ENCODE peak calls at places on chromosomes 2 and 18, in six cellular contexts. W, R, H, X, P and B are unnamed samples. For H3K79me1, the result is how much of the 10 kb centered on the place peaks cover.

GRCh38 chr2:191152841-191153240 is 2.0 kb upstream of the STAT4 start:
- DNase-seq in P (no peak), R (peak), X (peak), H (no peak), W (no peak), B (no peak)

GRCh38 chr2:205892141-205893064 is 193.6 kb downstream of the INO80D start:
- DNase-seq in W (no peak), R (peak), X (no peak), P (peak), H (no peak), B (no peak)

GRCh38 chr2:33236457-33236856 is 240.0 kb upstream of the RASGRP3 start:
- DNase-seq in P (no peak), R (peak), X (peak), H (no peak), W (no peak), B (no peak)

GRCh38 chr18:63832470-63832869 is 55.0 kb upstream of the SERPINB2 start:
- DNase-seq in P (no peak), H (no peak), R (peak), W (no peak), X (no peak), B (no peak)

GRCh38 chr2:64516651-64517510 is 7.2 kb upstream of the AFTPH start:
- DNase-seq in R (no peak), P (no peak), H (no peak), W (no peak), X (no peak), B (no peak)

GRCh38 chr2:180999274-180999964 is 19.0 kb downstream of the UBE2E3 start:
- DNase-seq in R (no peak), H (no peak), X (no peak), P (no peak), W (no peak), B (no peak)

GRCh38 chr2:161332568-161332967 is 24.3 kb downstream of the PSMD14 start:
- DNase-seq in H (no peak), W (no peak), P (no peak), X (no peak), R (no peak), B (no peak)

GRCh38 chr2:25086070-25086560 is 44.2 kb downstream of the EFR3B start:
- DNase-seq in X (no peak), R (no peak), P (no peak), H (no peak), W (no peak), B (no peak)

GRCh38 chr2:222714361-222715256 is 43.2 kb downstream of the MOGAT1 start:
- DNase-seq in P (no peak), H (no peak), R (no peak), W (no peak), X (peak), B (no peak)

GRCh38 chr2:225326969-225327368 is 72.5 kb upstream of the NYAP2 start:
- DNase-seq in W (peak), H (no peak), P (no peak), X (peak), R (no peak), B (peak)

GRCh38 chr2:23449413-23449812 is 64.4 kb downstream of the KLHL29 start:
- DNase-seq in W (no peak), P (no peak), X (no peak), R (no peak), H (no peak), B (no peak)

GRCh38 chr2:30238143-30238800 is 6.9 kb downstream of the LBH start:
- DNase-seq in X (peak), H (no peak), P (no peak), W (peak), R (no peak), B (peak)

GRCh38 chr2:182067393-182067792 is 81.7 kb downstream of the PPP1R1C start:
- DNase-seq in X (no peak), H (no peak), W (no peak), P (no peak), R (no peak), B (no peak)

GRCh38 chr2:16614314-16614860 is 51.2 kb downstream of the CYRIA start:
- DNase-seq in W (no peak), H (no peak), P (no peak), R (peak), X (peak), B (peak)

GRCh38 chr2:181686566-181687185 is 6.4 kb upstream of the NEUROD1 start:
- DNase-seq in P (no peak), R (no peak), H (no peak), X (no peak), W (no peak), B (no peak)

GRCh38 chr2:226743911-226744310 is 55.7 kb downstream of the IRS1 start:
- DNase-seq in R (no peak), P (no peak), X (no peak), H (no peak), W (no peak), B (no peak)

GRCh38 chr2:157355618-157356017 is 30.0 kb upstream of the ERMN start:
- DNase-seq in R (peak), H (no peak), P (no peak), W (no peak), X (peak), B (peak)

GRCh38 chr2:169221745-169222369 is 140.5 kb downstream of the LRP2 start:
- DNase-seq in P (no peak), H (no peak), X (peak), R (no peak), W (no peak), B (peak)

GRCh38 chr18:13452448-13452811 is 233.9 kb downstream of the LDLRAD4 start:
- DNase-seq in R (peak), W (peak), P (no peak), H (peak), X (peak), B (peak)

GRCh38 chr2:133605031-133605773 is 36.9 kb upstream of the NCKAP5 start:
- DNase-seq in W (no peak), P (no peak), X (peak), R (peak), H (no peak), B (no peak)

GRCh38 chr18:58569490-58569911 is 59.4 kb downstream of the ALPK2 start:
- DNase-seq in P (no peak), W (no peak), H (no peak), X (no peak), R (no peak), B (no peak)

GRCh38 chr2:85804026-85804425 is 50.2 kb downstream of the ATOH8 start:
- DNase-seq in P (no peak), W (no peak), H (no peak), R (no peak), X (no peak), B (no peak)

GRCh38 chr2:207165121-207166038 is at the start of gene KLF7:
- DNase-seq in W (peak), P (no peak), H (peak), X (no peak), R (peak), B (peak)

GRCh38 chr18:8501044-8501443 is 108.2 kb upstream of the RAB12 start:
- DNase-seq in H (no peak), W (no peak), X (no peak), R (no peak), P (no peak), B (no peak)

GRCh38 chr18:21074336-21075323 is 37.0 kb downstream of the ROCK1 start:
- DNase-seq in W (no peak), H (peak), R (no peak), X (no peak), P (no peak), B (peak)

GRCh38 chr2:79087785-79088364 is at the start of gene REG1B:
- DNase-seq in W (no peak), R (no peak), X (no peak), P (no peak), H (no peak), B (no peak)

GRCh38 chr18:28287146-28287545 is 110.2 kb upstream of the CDH2 start:
- DNase-seq in H (no peak), W (peak), R (no peak), X (no peak), P (no peak), B (peak)

GRCh38 chr2:79980816-79981215 is 323.7 kb downstream of the LRRTM1 start:
- DNase-seq in P (no peak), R (no peak), W (no peak), H (no peak), X (no peak), B (no peak)

GRCh38 chr2:237491515-237492118 is 4.6 kb downstream of the MLPH start:
- DNase-seq in R (no peak), P (no peak), W (no peak), X (no peak), H (no peak), B (no peak)

GRCh38 chr2:28952806-28953190 is 28.3 kb upstream of the TOGARAM2 start:
- DNase-seq in H (no peak), R (no peak), P (no peak), X (no peak), W (no peak), B (peak)

GRCh38 chr2:73232471-73233153 is 427 bp downstream of the PRADC1 start:
- DNase-seq in H (no peak), R (no peak), W (no peak), X (no peak), P (no peak), B (no peak)

GRCh38 chr18:40867452-40867851 is 1087.6 kb upstream of the PIK3C3 start:
- DNase-seq in H (peak), X (peak), R (peak), P (no peak), W (no peak), B (no peak)

GRCh38 chr2:51350100-51350499 is 318.2 kb upstream of the NRXN1 start:
- DNase-seq in W (no peak), X (peak), R (peak), P (no peak), H (no peak), B (no peak)

GRCh38 chr2:54531558-54531957 is 75.4 kb downstream of the SPTBN1 start:
- DNase-seq in W (no peak), R (peak), P (no peak), X (peak), H (peak), B (no peak)

GRCh38 chr18:46341989-46342525 is 237.9 kb downstream of the HAUS1 start:
- DNase-seq in P (no peak), H (no peak), X (no peak), R (no peak), W (no peak), B (no peak)

GRCh38 chr2:102418421-102418961 is 4.5 kb upstream of the IL18RAP start:
- DNase-seq in H (no peak), P (no peak), R (peak), W (no peak), X (peak), B (no peak)

GRCh38 chr2:32136097-32136496 is 29.6 kb upstream of the SLC30A6 start:
- DNase-seq in H (no peak), W (no peak), R (peak), X (peak), P (no peak), B (no peak)

GRCh38 chr2:39994151-39994550 is 215.1 kb upstream of the THUMPD2 start:
- DNase-seq in X (peak), W (no peak), P (no peak), H (no peak), R (peak), B (no peak)

GRCh38 chr2:167181134-167181533 is 292.9 kb downstream of the XIRP2 start:
- DNase-seq in X (no peak), H (no peak), R (peak), W (no peak), P (no peak), B (no peak)

DNA sequence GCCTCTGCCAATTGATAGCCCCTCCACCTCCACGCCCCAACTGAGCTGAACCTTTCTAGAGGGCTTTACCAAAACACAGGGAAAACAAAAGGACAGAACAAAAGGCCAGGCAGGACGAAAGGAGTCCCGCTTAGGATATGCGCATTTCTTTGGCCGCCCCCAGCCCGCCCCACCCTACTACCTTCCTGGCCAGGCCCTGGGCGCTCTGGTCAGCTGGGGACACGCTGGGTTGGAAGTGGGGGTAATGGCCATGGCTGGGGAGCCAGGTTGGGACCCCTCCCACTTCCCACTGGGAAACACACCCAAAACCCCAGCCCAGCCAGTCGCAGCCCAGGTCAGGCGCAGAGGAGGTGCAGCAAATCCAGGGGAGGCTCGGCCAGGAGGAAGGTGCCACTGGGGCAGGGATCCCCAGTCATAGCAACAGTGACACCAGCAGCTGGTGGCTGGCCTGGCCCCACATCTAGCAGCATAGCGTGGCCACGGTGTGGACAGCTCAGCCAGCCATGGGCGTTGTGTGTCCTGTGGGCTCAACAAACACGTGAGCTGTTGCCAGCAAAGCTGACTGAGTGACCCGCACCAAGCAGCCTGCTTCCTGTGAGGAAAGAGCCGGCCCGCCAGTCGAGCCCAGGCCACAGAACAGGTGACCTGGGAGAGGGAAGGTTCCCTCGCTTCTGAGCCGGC is 24.6 kb upstream of the B3GNT7 start:
- DNase-seq in H (peak), W (peak), X (no peak), R (no peak), P (no peak), B (peak)
- H4K8ac ChIP-seq in H (no peak), W (no peak), X (no peak), R (no peak), P (peak), B (no peak)

DNA sequence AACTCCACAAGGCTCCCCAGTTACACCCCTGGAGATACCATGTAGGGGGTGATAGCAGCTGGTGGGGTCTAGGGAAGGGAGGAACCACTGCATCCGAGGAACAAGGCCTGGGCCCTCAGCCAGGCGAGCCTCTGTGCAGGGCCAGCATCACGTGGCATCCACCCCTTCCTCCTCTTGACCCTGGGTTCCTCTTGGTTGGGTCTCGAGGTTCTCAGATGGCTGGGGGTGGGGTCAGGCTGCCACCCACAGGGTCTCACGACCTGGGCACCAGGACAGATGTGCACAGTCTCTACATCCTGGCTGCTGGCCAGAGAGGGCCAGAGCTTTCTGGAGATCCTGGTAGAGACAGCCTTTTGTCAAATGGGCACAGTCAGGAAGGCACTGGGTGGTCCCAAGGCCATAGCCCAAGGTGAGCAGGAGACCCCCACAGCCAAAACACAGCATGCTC is 10.4 kb downstream of the HS6ST1 start:
- DNase-seq in X (no peak), W (peak), R (no peak), H (no peak), P (no peak), B (no peak)
- H3K79me1 ChIP-seq in X (under half), W (under half), R (under half), H (under half), P (under half), B (half or more)

GRCh38 chr2:10780491-10780820 is 32.1 kb downstream of the PDIA6 start:
- DNase-seq in P (no peak), H (no peak), W (no peak), X (no peak), R (no peak), B (no peak)
- H4K8ac ChIP-seq in P (peak), H (no peak), W (no peak), X (no peak), R (no peak), B (no peak)

DNA sequence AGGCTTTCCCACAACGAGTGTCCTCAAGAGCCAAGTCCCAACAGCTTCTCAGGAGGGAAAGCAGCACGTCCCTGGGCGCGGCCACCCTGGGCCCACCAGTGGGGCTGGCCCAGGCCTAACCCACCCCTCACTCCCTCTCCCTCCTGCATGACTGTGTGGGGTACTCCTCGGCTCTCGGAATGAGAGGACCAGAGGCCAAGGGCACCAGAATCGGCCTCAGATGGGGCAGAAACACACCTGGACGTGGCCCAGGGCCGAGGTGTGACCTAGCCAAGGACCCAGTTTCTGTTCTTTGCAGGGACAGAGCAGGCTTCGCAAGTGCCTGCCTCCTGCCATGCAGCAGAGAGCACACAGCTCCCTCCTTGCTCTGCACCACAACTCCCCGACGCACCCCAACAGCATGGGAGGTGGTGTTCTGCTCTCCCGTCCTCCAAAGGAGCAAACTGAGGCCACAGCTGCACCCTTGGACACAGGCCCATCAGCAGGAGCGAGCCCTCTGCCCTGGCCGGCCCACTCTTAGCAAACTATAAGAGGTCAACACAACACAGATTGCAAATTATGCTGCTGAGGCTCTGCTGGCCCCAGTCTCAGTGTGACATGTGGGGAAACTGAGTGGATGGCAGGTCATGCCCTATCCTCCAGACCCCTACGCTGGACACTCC is 19.7 kb downstream of the HS6ST1 start:
- DNase-seq in R (no peak), P (no peak), X (no peak), W (no peak), H (no peak), B (no peak)
- H3K79me1 ChIP-seq in R (under half), P (under half), X (under half), W (under half), H (under half), B (half or more)

DNA sequence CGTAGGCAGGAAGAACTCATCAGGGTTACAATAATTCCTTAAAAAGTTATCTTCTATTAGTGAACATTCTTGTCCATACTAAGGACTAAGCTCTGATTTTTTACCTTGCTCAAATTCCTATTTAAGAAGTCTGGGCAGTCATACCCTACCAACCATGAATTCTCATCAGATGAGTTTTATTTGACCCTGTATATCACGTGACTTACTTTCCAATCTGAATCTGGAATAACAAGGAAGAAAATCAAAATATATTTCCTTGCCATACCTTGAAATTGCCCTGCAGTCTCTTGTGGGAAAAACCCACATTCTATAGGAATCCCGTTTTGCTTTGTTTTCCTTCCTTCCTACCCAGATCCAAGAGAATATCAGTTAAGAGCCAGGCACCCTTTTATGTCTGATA is 352.7 kb downstream of the AKAIN1 start:
- DNase-seq in P (no peak), H (no peak), X (no peak), W (no peak), R (no peak), B (no peak)
- H4K8ac ChIP-seq in P (no peak), H (no peak), X (no peak), W (no peak), R (no peak), B (no peak)

GRCh38 chr2:20218331-20219320 is 6.3 kb downstream of the SDC1 start:
- DNase-seq in P (no peak), R (no peak), H (no peak), W (no peak), X (no peak), B (no peak)
- H3K79me1 ChIP-seq in P (under half), R (under half), H (under half), W (under half), X (under half), B (under half)

DNA sequence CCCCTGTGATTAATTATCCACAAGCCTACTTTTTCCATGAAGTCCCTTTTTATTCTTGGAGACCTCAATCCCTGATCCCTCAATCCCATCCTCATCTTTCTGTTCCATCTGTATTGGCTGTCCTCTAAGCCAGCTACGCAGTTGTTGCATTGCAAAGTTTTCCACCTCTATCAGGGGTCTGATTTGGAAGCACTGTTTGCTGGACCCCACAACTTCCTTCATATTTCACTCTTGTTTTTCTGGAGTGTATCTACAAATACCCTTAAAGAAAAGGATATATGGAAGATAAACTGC is 22.4 kb downstream of the FN1 start:
- DNase-seq in X (no peak), R (no peak), W (no peak), H (no peak), P (no peak), B (no peak)
- H4K8ac ChIP-seq in X (no peak), R (peak), W (no peak), H (no peak), P (no peak), B (no peak)

GRCh38 chr2:120769076-120769786 is 33.6 kb downstream of the GLI2 start:
- DNase-seq in X (no peak), P (no peak), W (no peak), H (no peak), R (no peak), B (no peak)
- H3K79me1 ChIP-seq in X (under half), P (under half), W (under half), H (under half), R (under half), B (under half)

GRCh38 chr2:42142476-42143184 is 26.5 kb upstream of the EML4 start:
- DNase-seq in W (no peak), H (no peak), X (peak), P (no peak), R (peak), B (no peak)
- H4K8ac ChIP-seq in W (no peak), H (peak), X (peak), P (no peak), R (peak), B (no peak)

GRCh38 chr2:120766758-120767351 is 31.2 kb downstream of the GLI2 start:
- DNase-seq in H (peak), P (no peak), X (peak), R (peak), W (peak), B (peak)
- H3K79me1 ChIP-seq in H (under half), P (under half), X (under half), R (under half), W (under half), B (half or more)